ENCODE peak calls at places on chromosomes 5 and 9, in four cellular contexts. A, F, I and K are unnamed samples.

GRCh38 chr9:96067004-96067403 is 191.5 kb downstream of the ERCC6L2 start:
- DNase-seq in A (no peak), I (no peak), F (no peak), K (no peak)

GRCh38 chr9:132551556-132551955 is 30.9 kb upstream of the BARHL1 start:
- DNase-seq in I (no peak), A (no peak), F (no peak), K (no peak)

GRCh38 chr5:116084231-116084630 is 594 bp upstream of the COMMD10 start:
- DNase-seq in A (no peak), I (no peak), F (peak), K (peak)

GRCh38 chr5:164013077-164013670 is 507.8 kb downstream of the MAT2B start:
- DNase-seq in A (peak), F (peak), I (peak), K (peak)

GRCh38 chr9:86795861-86796497 is 151.3 kb downstream of the GAS1 start:
- DNase-seq in A (peak), F (no peak), I (peak), K (no peak)

GRCh38 chr5:150516011-150516410 is 8.1 kb downstream of the NDST1 start:
- DNase-seq in F (no peak), I (peak), A (peak), K (no peak)

GRCh38 chr9:105921057-105921721 is 226.8 kb downstream of the TMEM38B start:
- DNase-seq in I (no peak), A (no peak), F (no peak), K (peak)

GRCh38 chr5:98938459-98938858 is 9.7 kb upstream of the CHD1 start:
- DNase-seq in A (peak), I (no peak), F (no peak), K (peak)

GRCh38 chr9:124800306-124801259 is 23.6 kb downstream of the OLFML2A start:
- DNase-seq in A (peak), F (peak), I (peak), K (no peak)

GRCh38 chr5:39502704-39503103 is 77.9 kb upstream of the DAB2 start:
- DNase-seq in I (no peak), F (no peak), A (no peak), K (no peak)

GRCh38 chr9:16515879-16516289 is 354.6 kb downstream of the BNC2 start:
- DNase-seq in F (no peak), A (peak), I (no peak), K (no peak)

GRCh38 chr9:1050125-1050895 is at the start of gene DMRT2:
- DNase-seq in A (no peak), F (peak), I (peak), K (no peak)